ENCODE peak calls at places on chromosomes 4 and X, in seven cellular contexts. H is mesenchymal stem cell, W is IMR-90, R is H9, T is neuronal stem cell, K is mesendoderm, D is H1. A is an unnamed sample.

GRCh38 chrX:138011461-138011860 is 445.5 kb downstream of the ZIC3 start:
- DNase-seq in K (no peak), W (no peak), D (no peak), H (no peak), R (no peak), T (no peak), A (no peak)

GRCh38 chrX:100296183-100296753 is 113.8 kb downstream of the PCDH19 start:
- DNase-seq in K (peak; percentile 91), R (peak; percentile 59), D (peak; percentile 42), T (peak; percentile 33), H (no peak), W (no peak), A (no peak)

GRCh38 chrX:33156152-33156726 is 55.1 kb downstream of the DMD start:
- DNase-seq in H (peak; percentile 2), T (no peak), W (peak; percentile 41), D (no peak), K (no peak), R (no peak), A (no peak)

GRCh38 chrX:48972214-48973164 is 845 bp upstream of the KCND1 start:
- DNase-seq in H (peak; percentile 58), T (no peak), W (peak; percentile 41), D (peak; percentile 54), K (peak; percentile 74), R (peak; percentile 73), A (peak; percentile 12)

GRCh38 chrX:101450951-101451350 is 34.3 kb upstream of the ARMCX4 start:
- DNase-seq in W (peak; percentile 30), H (peak; percentile 73), T (no peak), D (no peak), R (no peak), K (no peak), A (no peak)

GRCh38 chr4:159837071-159837470 is 734.2 kb downstream of the RAPGEF2 start:
- DNase-seq in D (no peak), K (no peak), T (no peak), H (no peak), R (no peak), W (no peak), A (no peak)

GRCh38 chr4:123235431-123235830 is 161.2 kb upstream of the SPRY1 start:
- DNase-seq in K (no peak), W (peak; percentile 61), H (peak; percentile 23), R (no peak), T (no peak), D (no peak), A (peak; percentile 42)

GRCh38 chrX:118026631-118027030 is 90.0 kb downstream of the KLHL13 start:
- DNase-seq in H (no peak), T (no peak), W (peak; percentile 23), D (no peak), R (no peak), K (no peak), A (peak; percentile 55)

GRCh38 chr4:129428454-129428853 is 332.5 kb downstream of the C4orf33 start:
- DNase-seq in D (no peak), H (no peak), T (no peak), R (no peak), K (no peak), W (no peak), A (no peak)

GRCh38 chrX:47361538-47362511 is 8.6 kb upstream of the ZNF157 start:
- DNase-seq in K (peak; percentile 98), R (peak; percentile 96), D (peak; percentile 62), H (peak; percentile 99), T (peak; percentile 86), W (peak; percentile 95), A (peak; percentile 52)

GRCh38 chr4:106615961-106616360 is 247.4 kb upstream of the GIMD1 start:
- DNase-seq in K (no peak), R (no peak), W (no peak), H (peak; percentile 18), T (no peak), D (no peak), A (no peak)

GRCh38 chrX:101452051-101452450 is 33.2 kb upstream of the ARMCX4 start:
- DNase-seq in W (no peak), H (no peak), D (no peak), R (no peak), K (no peak), T (no peak), A (peak; percentile 1)

DNA sequence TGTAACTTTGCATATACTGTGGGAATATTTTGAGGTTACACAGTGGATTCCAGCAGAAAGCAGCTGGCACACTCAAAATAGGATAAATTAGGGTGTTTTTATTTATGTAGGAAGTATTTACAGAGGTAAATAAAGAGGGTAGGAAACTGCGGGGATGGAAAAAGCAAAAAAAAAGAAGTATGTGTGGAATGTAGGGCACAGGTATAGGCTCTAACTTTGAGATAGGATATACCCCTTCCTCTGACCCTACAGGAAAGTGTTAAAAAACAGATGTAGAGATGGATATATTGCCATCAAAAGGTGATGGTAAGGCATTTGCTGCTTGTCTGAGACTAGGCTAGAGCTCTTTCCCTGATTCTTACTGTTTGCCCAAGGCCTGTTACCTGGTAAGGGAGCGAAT is 173.1 kb upstream of the ANK2 start:
- DNase-seq in W (no peak), R (no peak), D (no peak), H (no peak), T (no peak), K (peak; percentile 42), A (no peak)
- H2BK5ac ChIP-seq in W (no peak overlapping the region), R (no peak overlapping the region), D (no peak overlapping the region), H (no peak overlapping the region), T (no peak overlapping the region), K (no peak overlapping the region), A (no peak overlapping the region)

DNA sequence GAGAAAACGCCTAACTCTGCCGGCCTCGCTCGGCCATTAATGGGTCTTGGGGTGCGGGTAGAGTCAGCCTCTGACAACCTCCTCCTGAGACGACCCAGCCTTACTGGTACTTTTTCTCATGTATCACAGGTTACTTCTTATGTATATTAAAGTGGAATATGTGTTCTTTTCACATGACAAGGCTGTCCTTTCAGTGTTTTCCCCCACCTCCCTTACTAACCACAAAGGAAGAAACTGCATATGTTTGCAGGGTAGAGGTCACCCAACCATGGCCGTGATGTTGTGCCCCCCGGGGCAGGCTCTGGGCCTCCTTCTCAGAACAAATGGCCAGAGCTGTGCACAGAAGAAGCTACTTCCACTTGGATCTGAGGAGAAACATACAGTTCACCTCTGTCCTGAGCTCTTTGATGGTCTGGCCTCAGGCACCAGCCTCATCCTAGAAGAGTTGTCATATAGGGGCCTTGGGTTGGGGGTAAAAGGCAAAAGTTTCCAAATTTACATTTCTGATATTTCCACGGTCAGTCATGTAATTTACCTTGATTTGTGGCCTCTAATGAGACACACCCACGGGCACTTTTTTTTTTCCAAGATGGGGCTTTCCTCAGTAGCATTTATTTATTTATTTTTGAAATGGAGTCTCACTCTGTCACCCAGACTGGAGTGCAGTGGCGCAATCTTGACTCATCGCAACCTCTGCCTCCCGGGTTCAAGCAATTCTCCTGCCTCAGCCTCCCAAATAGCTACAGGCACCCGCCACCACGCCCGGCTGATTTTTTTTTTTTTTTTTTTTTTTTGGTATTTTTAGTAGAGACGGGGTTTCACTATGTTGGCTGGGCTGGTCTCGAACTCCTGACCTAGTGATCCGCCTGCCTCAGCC is 1.9 kb downstream of the SOWAHD start:
- DNase-seq in K (no peak), W (no peak), R (no peak), T (no peak), D (no peak), H (no peak), A (peak; percentile 59)
- H3K4me1 ChIP-seq in K (no peaks in the 10 kb centered on the region), W (peaks cover 8% of the 10 kb centered on the region), R (peaks cover 2% of the 10 kb centered on the region), T (no peaks in the 10 kb centered on the region), D (peaks cover 11% of the 10 kb centered on the region), H (peaks cover 16% of the 10 kb centered on the region), A (peaks cover 11% of the 10 kb centered on the region)

DNA sequence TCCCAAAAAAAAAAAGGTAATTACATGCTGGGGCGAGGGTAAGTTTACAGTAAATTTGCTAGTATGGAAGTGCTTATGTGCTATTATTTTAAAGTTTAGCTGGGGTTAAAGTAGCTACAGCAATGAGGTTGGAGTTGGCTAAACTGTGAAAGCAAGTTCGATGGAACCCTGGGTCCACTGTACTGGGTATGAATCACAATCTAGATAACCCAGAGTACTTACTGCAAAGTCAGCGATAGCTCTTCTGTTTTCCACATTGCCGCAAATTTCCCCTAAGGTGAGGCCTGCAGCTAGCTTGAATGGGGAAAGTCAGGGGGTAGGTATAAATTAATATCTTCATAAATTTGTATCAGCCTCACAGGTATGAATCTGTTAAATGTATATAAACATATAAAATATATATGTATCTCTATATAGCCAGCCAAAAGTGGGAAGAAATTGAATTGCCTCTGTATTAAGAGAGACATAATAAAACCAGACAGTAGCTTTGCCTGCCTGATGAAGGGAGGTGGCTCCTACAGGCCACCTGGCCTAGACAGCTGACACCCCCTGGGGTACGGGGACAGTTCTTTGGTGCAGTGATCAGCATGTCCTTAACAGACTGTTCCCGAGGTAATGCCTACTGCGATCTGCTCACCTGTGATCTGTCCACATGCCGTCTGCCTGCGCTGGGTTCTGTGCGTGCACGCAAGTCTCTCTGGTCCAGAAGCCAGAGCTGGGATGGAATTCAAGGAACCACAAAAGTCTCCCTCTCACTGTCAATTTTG is 30.6 kb downstream of the CLRN2 start:
- DNase-seq in W (no peak), K (no peak), R (no peak), H (no peak), T (no peak), D (no peak), A (no peak)
- H2BK5ac ChIP-seq in W (no peak overlapping the region), K (no peak overlapping the region), R (no peak overlapping the region), H (no peak overlapping the region), T (no peak overlapping the region), D (no peak overlapping the region), A (no peak overlapping the region)

DNA sequence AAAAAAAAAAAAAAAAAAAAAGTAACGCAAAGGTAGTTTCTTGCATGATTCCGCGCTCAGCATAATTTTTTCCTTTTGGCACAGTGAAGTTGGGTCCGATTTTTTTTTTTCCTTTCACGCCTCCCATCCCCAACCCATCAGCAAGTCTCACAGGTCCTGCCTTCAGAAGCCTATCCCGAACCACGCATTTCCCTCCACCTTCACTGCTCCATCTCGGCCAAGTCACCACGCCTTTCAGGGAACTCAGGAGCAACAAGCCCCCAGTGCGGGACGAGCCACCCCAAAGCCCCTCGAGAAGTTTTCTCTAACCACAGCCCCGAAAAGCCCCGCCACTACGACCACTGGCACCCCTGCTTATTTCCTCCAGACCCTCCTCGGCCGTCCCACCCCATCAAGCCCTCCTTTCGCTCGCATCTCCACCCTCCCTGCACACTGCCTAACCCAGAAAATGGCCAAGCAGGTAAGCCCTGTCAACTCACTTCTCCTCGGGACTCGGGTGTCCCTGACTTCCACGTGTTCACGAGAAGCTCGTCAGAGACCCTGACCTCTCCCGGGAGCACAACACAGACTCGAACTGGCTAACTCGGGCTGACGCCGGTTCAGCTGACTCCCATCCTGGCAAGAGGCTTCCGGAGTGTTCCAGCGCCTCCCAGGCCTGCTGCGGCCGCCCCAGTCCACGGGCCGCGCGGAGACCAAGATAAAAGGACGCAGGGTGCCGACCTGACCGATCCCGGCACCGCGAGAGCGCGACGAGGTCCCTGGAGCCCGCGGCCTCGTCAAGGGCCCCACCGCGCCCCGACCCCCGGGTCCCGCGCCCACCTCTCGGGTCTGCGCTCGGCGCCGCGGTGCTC is 839 bp downstream of the SLBP start:
- DNase-seq in D (no peak), K (peak; percentile 54), R (peak; percentile 48), W (peak; percentile 55), H (peak; percentile 66), T (no peak), A (peak; percentile 48)
- H3K4me1 ChIP-seq in D (peaks cover 2% of the 10 kb centered on the region), K (no peaks in the 10 kb centered on the region), R (no peaks in the 10 kb centered on the region), W (peaks cover 11% of the 10 kb centered on the region), H (peaks cover 21% of the 10 kb centered on the region), T (peaks cover 13% of the 10 kb centered on the region), A (peaks cover 12% of the 10 kb centered on the region)